ENCODE peak calls at places on chromosomes 11 and 22, in four cellular contexts. A is T-cell; Q is IMR-90; I is stimulated activated CD4-positive, alpha-beta T cell treated with anti-CD3 and anti-CD28 coated beads, Interleukin-4, amount 100 ng/mL, for 24 hours. X is an unnamed sample.

GRCh38 chr11:11857769-11858168 is 16.0 kb downstream of the USP47 start:
- DNase-seq in Q (no peak), I (no peak), A (no peak), X (no peak)

GRCh38 chr11:65637794-65638317 is at the start of gene SIPA1:
- DNase-seq in Q (peak), I (peak), A (peak), X (peak)

GRCh38 chr22:30485362-30485988 is 13.7 kb upstream of the SEC14L3 start:
- DNase-seq in I (peak), A (peak), Q (peak), X (peak)

GRCh38 chr22:41976070-41976901 is 7.0 kb downstream of the SEPTIN3 start:
- DNase-seq in A (peak), I (peak), Q (no peak), X (no peak)

GRCh38 chr11:47955356-47955755 is 25.0 kb upstream of the PTPRJ start:
- DNase-seq in Q (no peak), I (no peak), A (no peak), X (no peak)

GRCh38 chr11:9773524-9773923 is 109.6 kb downstream of the SWAP70 start:
- DNase-seq in I (no peak), A (no peak), Q (no peak), X (no peak)

GRCh38 chr11:117146521-117146920 is 2.4 kb downstream of the PAFAH1B2 start:
- DNase-seq in A (no peak), I (no peak), Q (peak), X (peak)

GRCh38 chr22:44181912-44182590 is 1.3 kb downstream of the PARVG start:
- DNase-seq in A (no peak), I (peak), Q (no peak), X (no peak)

GRCh38 chr22:45880732-45881523 is 96.0 kb downstream of the WNT7B start:
- DNase-seq in I (no peak), Q (no peak), A (no peak), X (no peak)

GRCh38 chr11:67486481-67487195 is 3.8 kb downstream of the AIP start:
- DNase-seq in Q (no peak), A (no peak), I (peak), X (no peak)

GRCh38 chr11:16605440-16605970 is 132.9 kb upstream of the C11orf58 start:
- DNase-seq in I (no peak), Q (peak), A (no peak), X (no peak)

GRCh38 chr22:48948575-48949170 is 879.0 kb downstream of the BRD1 start:
- DNase-seq in I (no peak), A (no peak), Q (no peak), X (no peak)

GRCh38 chr11:13136272-13136596 is 127.1 kb downstream of the RASSF10 start:
- DNase-seq in I (no peak), Q (no peak), A (no peak), X (no peak)

GRCh38 chr22:38479096-38479840 is 11.4 kb downstream of the KDELR3 start:
- DNase-seq in A (no peak), I (no peak), Q (no peak), X (no peak)

GRCh38 chr11:128299132-128299726 is 288.1 kb downstream of the ETS1 start:
- DNase-seq in Q (peak), A (no peak), I (no peak), X (peak)

GRCh38 chr11:6667733-6668374 is 12.2 kb upstream of the DCHS1 start:
- DNase-seq in A (no peak), I (peak), Q (peak), X (peak)

GRCh38 chr22:26431151-26431995 is 2.3 kb downstream of the ASPHD2 start:
- DNase-seq in Q (no peak), A (no peak), I (no peak), X (no peak)

GRCh38 chr11:69916806-69917387 is 97.7 kb upstream of the FGF3 start:
- DNase-seq in A (no peak), I (no peak), Q (no peak), X (no peak)

GRCh38 chr11:35316161-35316560 is 103.2 kb downstream of the SLC1A2 start:
- DNase-seq in Q (peak), A (no peak), I (no peak), X (peak)

GRCh38 chr11:124970925-124971324 is 16.9 kb downstream of the CCDC15 start:
- DNase-seq in I (no peak), A (no peak), Q (peak), X (peak)

GRCh38 chr11:85947431-85948272 is 92.5 kb downstream of the CCDC83 start:
- DNase-seq in A (no peak), I (peak), Q (peak), X (peak)

GRCh38 chr11:84924290-84924689 is 702.9 kb downstream of the DLG2 start:
- DNase-seq in Q (no peak), A (no peak), I (no peak), X (no peak)

GRCh38 chr22:43467171-43467570 is 55.4 kb downstream of the MPPED1 start:
- DNase-seq in Q (no peak), I (no peak), A (no peak), X (no peak)

GRCh38 chr22:23751441-23751996 is 607 bp upstream of the ZNF70 start:
- DNase-seq in Q (no peak), A (no peak), I (no peak), X (no peak)

GRCh38 chr22:48585916-48586798 is 1241.5 kb downstream of the BRD1 start:
- DNase-seq in I (no peak), A (no peak), Q (no peak), X (no peak)

GRCh38 chr11:99422581-99423434 is 402.1 kb downstream of the CNTN5 start:
- DNase-seq in I (no peak), A (no peak), Q (peak), X (peak)

GRCh38 chr11:67303132-67303988 is at the start of gene SSH3:
- DNase-seq in Q (peak), I (peak), A (no peak), X (peak)

GRCh38 chr22:28021116-28021997 is 102.3 kb upstream of the PITPNB start:
- DNase-seq in A (no peak), Q (no peak), I (no peak), X (no peak)

GRCh38 chr11:128388182-128388815 is 199.1 kb downstream of the ETS1 start:
- DNase-seq in I (no peak), Q (no peak), A (no peak), X (no peak)

GRCh38 chr11:55624531-55624930 is 10.4 kb upstream of the OR4P4 start:
- DNase-seq in I (no peak), Q (no peak), A (no peak), X (no peak)

X was measured in iris pigment epithelial cell.